ENCODE peak calls at places on chromosomes 2 and 18, in four cellular contexts. Q, G, K and S are unnamed samples.
A peak's percentile ranks its signal among the peaks of the same experiment; 100 is the strongest.

GRCh38 chr2:59458862-59459261 is 1094.6 kb downstream of the BCL11A start:
- DNase-seq in Q (no peak), G (no peak), K (no peak), S (no peak)

GRCh38 chr18:70421471-70421870 is 132.6 kb downstream of the SOCS6 start:
- DNase-seq in Q (no peak), G (no peak), K (no peak), S (no peak)

GRCh38 chr18:56637897-56638231 is 528 bp downstream of the TXNL1 start:
- DNase-seq in Q (no peak), G (no peak), K (no peak), S (peak; percentile 33)

GRCh38 chr18:55875330-55875933 is 287.4 kb upstream of the TCF4 start:
- DNase-seq in Q (no peak), G (no peak), K (no peak), S (no peak)

GRCh38 chr2:216696751-216697560 is 1.6 kb upstream of the IGFBP5 start:
- DNase-seq in Q (no peak), G (no peak), K (no peak), S (no peak)

GRCh38 chr18:61822879-61823278 is 69.9 kb downstream of the RNF152 start:
- DNase-seq in Q (no peak), G (no peak), K (no peak), S (no peak)

GRCh38 chr18:43236921-43237320 is 40.4 kb downstream of the SYT4 start:
- DNase-seq in Q (no peak), G (no peak), K (no peak), S (no peak)

GRCh38 chr2:130755234-130756040 is at the start of gene AMER3:
- DNase-seq in Q (no peak), G (no peak), K (no peak), S (no peak)

GRCh38 chr2:215728504-215729065 is 284.8 kb downstream of the MREG start:
- DNase-seq in Q (no peak), G (peak; percentile 98), K (peak; percentile 49), S (no peak)

GRCh38 chr2:105645031-105645940 is 99.4 kb upstream of the NCK2 start:
- DNase-seq in Q (no peak), G (no peak), K (no peak), S (no peak)

GRCh38 chr18:66560092-66560491 is 43.8 kb downstream of the CDH19 start:
- DNase-seq in Q (no peak), G (no peak), K (no peak), S (peak; percentile 1)

GRCh38 chr18:13712400-13713131 is 13.8 kb downstream of the FAM210A start:
- DNase-seq in Q (no peak), G (no peak), K (no peak), S (no peak)

GRCh38 chr2:109612991-109613921 is 510 bp downstream of the SEPTIN10 start:
- DNase-seq in Q (no peak), G (no peak), K (peak; percentile 49), S (no peak)

GRCh38 chr2:109613922-109614714 is at the start of the genes SEPTIN10 and SOWAHC:
- DNase-seq in Q (peak; percentile 65), G (peak; percentile 98), K (peak; percentile 96), S (peak; percentile 81)

GRCh38 chr2:109609352-109610024 is 4.3 kb downstream of the SEPTIN10 start:
- DNase-seq in Q (no peak), G (no peak), K (no peak), S (no peak)

GRCh38 chr2:109614715-109615636 is 812 bp downstream of the SOWAHC start:
- DNase-seq in Q (no peak), G (no peak), K (peak; percentile 31), S (no peak)

DNA sequence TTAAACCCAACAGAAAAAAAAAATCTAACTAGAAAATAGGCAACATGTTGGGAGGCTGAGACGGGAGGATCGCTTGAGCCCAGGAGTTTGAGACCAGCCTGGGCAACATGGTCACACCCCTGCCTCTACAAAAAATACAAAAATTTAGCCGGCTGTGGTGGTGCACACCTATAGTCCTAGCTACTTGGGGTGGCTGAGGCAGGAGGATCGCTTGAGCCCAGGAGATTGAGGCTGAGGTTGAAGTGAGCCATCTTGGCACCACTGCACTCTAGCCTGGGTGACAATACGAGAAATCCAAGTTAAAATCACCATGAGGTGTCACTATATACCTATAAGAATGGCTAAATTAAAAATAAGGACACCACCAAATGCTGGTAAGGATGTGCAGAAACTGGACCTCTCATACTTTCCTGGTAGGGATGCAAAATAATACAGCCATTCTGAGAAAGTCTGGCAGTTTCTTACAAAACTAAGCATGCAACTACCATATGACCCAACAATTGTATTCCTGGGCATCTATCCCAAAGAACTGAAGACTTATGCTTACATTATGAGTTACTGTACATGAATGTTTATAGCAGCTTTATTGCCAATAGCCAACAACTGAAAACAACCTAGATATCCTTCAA is 2.2 kb downstream of the SEPTIN10 start:
- DNase-seq in Q (no peak), G (peak; percentile 69), K (no peak), S (no peak)
- TF ChIP-seq CTCF in Q (no peak), G (no peak), K (no peak), S (no peak)

DNA sequence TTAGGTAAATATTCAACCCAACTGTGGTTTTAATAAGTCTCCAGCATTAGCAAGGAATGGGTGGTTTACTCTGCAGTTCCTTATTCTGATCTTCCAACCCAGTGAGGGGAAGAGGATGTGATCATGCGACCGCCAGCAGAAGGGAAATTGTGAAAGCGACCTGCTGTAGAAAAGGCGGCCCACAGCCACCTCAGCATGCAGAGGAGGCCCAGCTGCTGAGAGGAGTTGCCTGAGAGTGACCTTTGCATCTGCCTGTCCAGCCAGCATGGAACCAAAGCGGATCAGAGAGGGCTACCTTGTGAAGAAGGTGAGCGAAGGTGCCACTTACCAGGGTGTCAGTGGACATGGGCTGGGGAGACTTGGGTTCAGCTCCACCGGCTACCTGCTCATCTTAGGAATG is at the start of gene PLEK:
- DNase-seq in Q (no peak), G (no peak), K (peak; percentile 60), S (peak; percentile 25)
- TF ChIP-seq CTCF in Q (no peak), G (no peak), K (no peak), S (no peak)

DNA sequence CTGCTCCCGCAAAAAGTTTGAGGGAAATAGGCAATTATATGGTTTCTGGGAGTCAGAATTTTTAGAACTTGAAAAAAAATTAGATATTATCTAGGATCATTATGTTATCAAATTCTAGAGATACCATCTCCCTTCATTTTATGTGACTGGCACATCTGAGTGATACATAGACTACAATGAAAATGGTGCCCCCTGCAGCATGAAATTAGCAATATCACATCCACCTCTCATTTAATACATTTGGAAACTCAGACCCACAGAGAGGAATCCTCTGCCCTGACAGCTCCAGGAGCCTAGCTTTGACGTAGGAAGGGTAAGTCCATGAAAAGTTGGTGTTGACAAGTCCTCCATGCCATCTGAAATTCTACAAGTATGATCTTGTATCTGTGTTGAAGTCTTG is 381.6 kb downstream of the SUCLG1 start:
- DNase-seq in Q (no peak), G (no peak), K (no peak), S (peak; percentile 33)
- TF ChIP-seq CTCF in Q (no peak), G (peak; percentile 9), K (no peak), S (peak; percentile 31)

GRCh38 chr18:68847219-68847860 is 49.5 kb downstream of the CCDC102B start:
- DNase-seq in Q (no peak), G (no peak), K (no peak), S (no peak)

GRCh38 chr18:68841301-68841700 is 43.4 kb downstream of the CCDC102B start:
- DNase-seq in Q (no peak), G (no peak), K (no peak), S (no peak)

GRCh38 chr18:68840554-68841263 is 42.8 kb downstream of the CCDC102B start:
- DNase-seq in Q (no peak), G (peak; percentile 87), K (peak; percentile 40), S (no peak)

GRCh38 chr18:68839701-68840100 is 41.8 kb downstream of the CCDC102B start:
- DNase-seq in Q (no peak), G (no peak), K (no peak), S (no peak)

DNA sequence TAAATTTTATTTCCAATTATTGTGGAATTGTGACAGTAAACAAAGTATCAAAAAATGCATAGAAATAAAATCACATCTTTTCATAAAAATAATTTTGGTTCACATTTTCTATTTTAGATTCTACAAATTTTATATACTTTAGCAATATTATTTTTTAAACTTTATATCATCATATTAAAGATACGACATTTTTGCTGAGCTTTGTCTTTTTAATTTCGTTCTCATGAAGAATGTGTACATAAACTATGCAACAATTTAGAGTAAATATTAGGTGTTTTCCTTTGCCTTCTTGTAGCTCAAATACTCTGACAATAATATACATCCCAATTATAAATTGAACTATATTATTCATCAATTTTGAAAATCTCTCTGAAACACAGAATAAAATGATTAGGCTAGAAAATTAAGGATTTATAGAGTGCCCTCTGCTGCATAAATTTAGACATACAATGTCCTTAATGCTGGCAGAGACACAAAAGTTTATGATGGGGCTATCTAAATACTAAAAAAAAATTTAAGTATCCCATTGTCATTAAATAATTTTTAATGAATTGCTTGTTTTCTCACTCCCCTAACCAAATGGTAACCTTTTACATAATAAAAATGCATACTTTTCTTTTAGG is 45.7 kb downstream of the CCDC102B start:
- DNase-seq in Q (no peak), G (no peak), K (no peak), S (no peak)
- TF ChIP-seq CTCF in Q (no peak), G (no peak), K (no peak), S (no peak)

DNA sequence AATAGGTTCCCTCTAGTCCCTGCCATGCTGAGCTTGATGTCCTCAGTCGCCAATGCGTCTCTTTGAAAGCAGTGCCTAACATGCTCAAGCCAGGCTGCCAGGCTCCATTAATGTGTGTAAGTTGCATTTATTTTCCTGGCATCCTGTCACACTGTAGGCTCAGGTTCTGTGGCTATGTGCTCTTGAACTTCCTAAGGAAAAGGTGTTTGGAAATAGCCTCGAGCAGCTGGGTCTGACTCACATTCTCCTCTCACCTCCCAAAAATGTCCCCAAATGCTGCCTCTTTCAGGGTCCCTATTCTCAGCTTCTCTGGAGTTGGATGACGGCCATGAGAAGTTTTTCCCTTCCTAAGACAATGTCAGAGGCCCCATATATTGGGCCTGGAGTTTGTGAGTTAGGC is 58.0 kb upstream of the SLC14A2 start:
- DNase-seq in Q (no peak), G (no peak), K (no peak), S (no peak)
- TF ChIP-seq CTCF in Q (no peak), G (no peak), K (no peak), S (no peak)

DNA sequence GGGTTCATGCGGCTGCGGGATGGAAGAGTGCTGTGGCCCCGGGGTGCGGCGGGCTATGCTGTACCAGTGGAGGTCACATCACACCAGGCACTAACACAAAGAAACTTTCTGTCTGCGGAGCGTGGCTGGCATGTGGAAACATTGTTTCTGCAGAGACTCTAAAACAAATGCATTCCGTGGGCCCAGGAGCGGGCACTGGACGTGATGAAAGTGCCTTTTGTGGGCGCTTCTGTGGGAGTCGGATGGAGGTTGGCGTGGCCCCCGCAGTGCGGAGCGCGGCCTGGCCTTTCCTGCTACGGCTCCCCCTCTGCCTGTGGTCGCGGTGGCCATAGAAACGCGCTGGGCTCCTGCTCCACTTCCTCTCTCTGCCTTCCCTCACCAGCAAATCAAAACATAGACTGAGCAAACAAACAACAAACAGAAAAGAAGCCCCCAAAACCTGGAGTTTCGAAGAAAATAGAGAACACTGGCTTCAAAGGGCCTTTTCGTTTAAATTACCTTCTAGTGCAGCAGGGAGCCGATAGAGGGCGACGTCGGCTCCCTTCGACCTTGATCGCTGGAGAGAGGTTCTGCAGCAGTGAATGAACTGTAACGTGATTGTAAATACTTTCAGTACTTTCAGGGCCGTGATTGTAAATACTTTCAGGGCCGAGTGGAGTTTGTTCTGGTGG is 51.4 kb downstream of the KIF5C start:
- DNase-seq in Q (peak; percentile 40), G (no peak), K (no peak), S (peak; percentile 68)
- TF ChIP-seq CTCF in Q (peak; percentile 76), G (peak; percentile 78), K (peak; percentile 38), S (peak; percentile 77)